ENCODE peak calls at places on chromosome 16, in five cellular contexts. W is lower lobe of right lung; E is SW 1271; Z is NCI-H1105 treated with DMSO at 0.1 percent for 48 hours; U is stimulated activated CD8-positive, alpha-beta memory T cell treated with anti-CD3 and anti-CD28 coated beads, Interleukin-15, amount 100 ng/mL, for 4 hours. T is an unnamed sample.

GRCh38 chr16:50320310-50320709 is 48.5 kb downstream of the BRD7 start:
- DNase-seq in Z (no peak), U (no peak), E (no peak), W (no peak), T (no peak)

GRCh38 chr16:15966420-15967222 is 17.2 kb downstream of the ABCC1 start:
- DNase-seq in U (no peak), W (no peak), Z (no peak), E (no peak), T (no peak)

GRCh38 chr16:50671644-50672260 is 9.4 kb downstream of the SNX20 start:
- DNase-seq in Z (peak), U (no peak), W (peak), E (no peak), T (no peak)

GRCh38 chr16:67181346-67181745 is 2.4 kb downstream of the MATCAP1 start:
- DNase-seq in U (no peak), E (no peak), Z (no peak), W (no peak), T (no peak)

GRCh38 chr16:10318798-10319500 is 66.9 kb upstream of the ATF7IP2 start:
- DNase-seq in U (no peak), Z (no peak), W (no peak), E (no peak), T (no peak)

GRCh38 chr16:83953796-83954576 is 946 bp downstream of the OSGIN1 start:
- DNase-seq in E (no peak), Z (peak), W (no peak), U (no peak), T (no peak)

GRCh38 chr16:73176577-73177013 is 128.7 kb upstream of the ZFHX3 start:
- DNase-seq in W (no peak), E (peak), U (no peak), Z (no peak), T (no peak)

GRCh38 chr16:72990003-72990521 is 57.9 kb downstream of the ZFHX3 start:
- DNase-seq in E (peak), Z (no peak), W (no peak), U (no peak), T (no peak)

GRCh38 chr16:23957287-23957686 is 121.5 kb downstream of the PRKCB start:
- DNase-seq in U (no peak), W (no peak), Z (no peak), E (no peak), T (no peak)

GRCh38 chr16:84836234-84836647 is 16.5 kb downstream of the CRISPLD2 start:
- DNase-seq in E (no peak), W (peak), U (no peak), Z (no peak), T (no peak)

GRCh38 chr16:1645914-1646525 is 32.1 kb upstream of the JPT2 start:
- DNase-seq in Z (no peak), E (no peak), U (peak), W (no peak), T (no peak)

GRCh38 chr16:57663436-57663835 is 4.7 kb upstream of the ADGRG3 start:
- DNase-seq in W (no peak), U (no peak), Z (no peak), E (no peak), T (no peak)

GRCh38 chr16:87556941-87557459 is 45.3 kb upstream of the JPH3 start:
- DNase-seq in Z (no peak), U (no peak), E (no peak), W (no peak), T (no peak)

GRCh38 chr16:27363797-27364196 is 38.2 kb upstream of the IL21R start:
- DNase-seq in E (no peak), W (peak), U (no peak), Z (no peak), T (no peak)